ENCODE peak calls at places on chromosomes 2 and 18, in four cellular contexts. F, D, Y and H are unnamed samples.
A peak's percentile ranks its signal among the peaks of the same experiment; 100 is the strongest.

GRCh38 chr2:9990735-9991134 is 39.2 kb downstream of the GRHL1 start:
- DNase-seq in F (no peak), D (no peak), Y (peak; percentile 54), H (no peak)

GRCh38 chr2:236661762-236662110 is 92.1 kb downstream of the ACKR3 start:
- DNase-seq in F (no peak), D (no peak), Y (no peak), H (no peak)

GRCh38 chr2:47264183-47264582 is 109.1 kb upstream of the STPG4 start:
- DNase-seq in F (no peak), D (no peak), Y (no peak), H (no peak)

GRCh38 chr2:188340257-188340656 is 48.6 kb downstream of the GULP1 start:
- DNase-seq in F (no peak), D (no peak), Y (no peak), H (no peak)

GRCh38 chr2:161063074-161063945 is 96.9 kb upstream of the TANK start:
- DNase-seq in F (peak; percentile 73), D (peak; percentile 51), Y (peak; percentile 66), H (peak; percentile 80)

GRCh38 chr2:119683717-119684443 is 4.9 kb downstream of the TMEM177 start:
- DNase-seq in F (no peak), D (no peak), Y (no peak), H (no peak)

GRCh38 chr2:28904295-28904694 is 9.8 kb downstream of the WDR43 start:
- DNase-seq in F (no peak), D (no peak), Y (no peak), H (no peak)

GRCh38 chr18:36539674-36540073 is 242.2 kb downstream of the FHOD3 start:
- DNase-seq in F (no peak), D (no peak), Y (no peak), H (no peak)

GRCh38 chr2:109218087-109218791 is 89.2 kb downstream of the SH3RF3 start:
- DNase-seq in F (no peak), D (no peak), Y (no peak), H (no peak)